ENCODE peak calls at places on chromosomes 1 and 21, in eight cellular contexts. N, W, E, O, F, Q, V and A are unnamed samples.

GRCh38 chr1:228903573-228904122 is 168.4 kb downstream of the RHOU start:
- DNase-seq in V (peak), W (no peak), O (no peak), E (no peak), F (no peak), Q (no peak), N (no peak), A (no peak)

GRCh38 chr1:65942476-65942875 is 149.8 kb downstream of the PDE4B start:
- DNase-seq in V (no peak), Q (no peak), W (no peak), N (no peak), F (no peak), E (no peak), O (no peak), A (no peak)

GRCh38 chr1:159753386-159753785 is 27.4 kb upstream of the DUSP23 start:
- DNase-seq in E (no peak), Q (no peak), V (no peak), W (no peak), O (no peak), F (no peak), N (no peak), A (no peak)

GRCh38 chr1:76501136-76501535 is 366.1 kb upstream of the ST6GALNAC5 start:
- DNase-seq in W (no peak), N (no peak), Q (no peak), F (no peak), O (no peak), E (no peak), V (no peak), A (no peak)

GRCh38 chr1:2373551-2374259 is 17.6 kb downstream of the MORN1 start:
- DNase-seq in W (no peak), E (no peak), F (no peak), N (no peak), O (no peak), Q (no peak), V (no peak), A (no peak)

GRCh38 chr1:247209306-247209900 is 37.6 kb upstream of the ZNF124 start:
- DNase-seq in F (peak), O (no peak), Q (peak), V (no peak), N (no peak), E (no peak), W (no peak), A (no peak)

GRCh38 chr1:173383341-173383740 is 93.8 kb upstream of the PRDX6 start:
- DNase-seq in F (no peak), O (no peak), V (no peak), E (no peak), N (no peak), W (no peak), Q (no peak), A (no peak)

GRCh38 chr1:29646161-29646775 is 409.9 kb downstream of the PTPRU start:
- DNase-seq in Q (peak), W (no peak), F (no peak), V (no peak), E (no peak), O (no peak), N (no peak), A (no peak)

GRCh38 chr1:85473390-85473789 is 8.4 kb upstream of the DDAH1 start:
- DNase-seq in E (no peak), V (no peak), Q (no peak), N (no peak), F (peak), W (no peak), O (no peak), A (no peak)

GRCh38 chr1:200916152-200916551 is 21.5 kb downstream of the INAVA start:
- DNase-seq in E (no peak), W (no peak), N (no peak), V (peak), Q (peak), O (no peak), F (no peak), A (no peak)

GRCh38 chr21:38794978-38795377 is 10.8 kb upstream of the ETS2 start:
- DNase-seq in V (no peak), F (no peak), O (no peak), Q (no peak), E (peak), W (no peak), N (no peak), A (no peak)

GRCh38 chr1:116224561-116224960 is 113.4 kb downstream of the MAB21L3 start:
- DNase-seq in N (no peak), Q (no peak), O (no peak), W (no peak), F (no peak), V (no peak), E (no peak), A (no peak)

GRCh38 chr1:108703939-108704338 is 8.8 kb upstream of the FNDC7 start:
- DNase-seq in N (no peak), V (no peak), W (no peak), E (no peak), F (peak), O (no peak), Q (no peak), A (no peak)

GRCh38 chr1:159877695-159878444 is 15.4 kb upstream of the VSIG8 start:
- DNase-seq in W (no peak), Q (no peak), V (no peak), F (peak), N (no peak), O (no peak), E (peak), A (no peak)

GRCh38 chr1:3420218-3420951 is 34.1 kb upstream of the ARHGEF16 start:
- DNase-seq in W (no peak), E (no peak), F (no peak), O (no peak), V (no peak), N (no peak), Q (no peak), A (no peak)

GRCh38 chr1:15146971-15147376 is 6.6 kb upstream of the TMEM51 start:
- DNase-seq in F (no peak), W (no peak), Q (no peak), E (no peak), V (no peak), N (no peak), O (no peak), A (no peak)

GRCh38 chr1:218409946-218410510 is 64.9 kb downstream of the TGFB2 start:
- DNase-seq in O (no peak), F (peak), W (no peak), N (no peak), V (no peak), Q (no peak), E (no peak), A (no peak)

GRCh38 chr1:201374376-201374775 is 3.1 kb downstream of the TNNT2 start:
- DNase-seq in N (no peak), O (no peak), V (no peak), F (no peak), Q (no peak), W (peak), E (peak), A (no peak)

GRCh38 chr1:192668434-192668983 is 32.6 kb downstream of the RGS13 start:
- DNase-seq in N (no peak), Q (no peak), F (peak), O (no peak), W (no peak), E (no peak), V (no peak), A (no peak)

GRCh38 chr1:241253491-241253890 is 103.5 kb downstream of the RGS7 start:
- DNase-seq in W (no peak), V (no peak), N (no peak), Q (no peak), O (no peak), F (no peak), E (no peak), A (no peak)

GRCh38 chr1:110768595-110768994 is 93.9 kb upstream of the KCNA3 start:
- DNase-seq in N (no peak), V (no peak), F (no peak), E (no peak), W (no peak), O (no peak), Q (no peak), A (no peak)

GRCh38 chr1:109764561-109765482 is 1.1 kb upstream of the EPS8L3 start:
- DNase-seq in N (no peak), O (no peak), Q (no peak), E (no peak), F (no peak), W (no peak), V (no peak), A (no peak)

GRCh38 chr1:18721776-18722175 is 91.1 kb downstream of the PAX7 start:
- DNase-seq in Q (no peak), O (no peak), V (no peak), F (no peak), E (no peak), W (no peak), N (no peak), A (no peak)

GRCh38 chr1:245690153-245690552 is 535.4 kb downstream of the KIF26B start:
- DNase-seq in Q (no peak), F (no peak), W (no peak), N (no peak), V (no peak), O (no peak), E (no peak), A (no peak)

GRCh38 chr1:183580281-183580682 is 10.0 kb downstream of the NCF2 start:
- DNase-seq in W (peak), Q (peak), F (peak), N (no peak), V (peak), O (no peak), E (peak), A (no peak)

GRCh38 chr1:35264861-35265260 is 3.6 kb upstream of the ZMYM4 start:
- DNase-seq in W (no peak), Q (peak), N (no peak), F (peak), V (no peak), O (no peak), E (no peak), A (no peak)

GRCh38 chr1:24961334-24961733 is 31.3 kb upstream of the RUNX3 start:
- DNase-seq in W (no peak), V (no peak), O (no peak), N (no peak), E (no peak), Q (no peak), F (no peak), A (no peak)

GRCh38 chr1:48693674-48694347 is 82.9 kb downstream of the BEND5 start:
- DNase-seq in F (peak), E (no peak), W (no peak), N (no peak), O (no peak), Q (no peak), V (no peak), A (no peak)

GRCh38 chr21:44846485-44847260 is 26.8 kb downstream of the PTTG1IP start:
- DNase-seq in V (no peak), Q (no peak), N (no peak), E (no peak), W (no peak), F (peak), O (no peak), A (no peak)

GRCh38 chr1:19310720-19311502 is 1.0 kb downstream of the AKR7A2 start:
- DNase-seq in F (no peak), Q (no peak), E (no peak), V (no peak), O (no peak), W (peak), N (no peak), A (no peak)

GRCh38 chr1:85397490-85398044 is 67.4 kb downstream of the DDAH1 start:
- DNase-seq in E (no peak), V (no peak), N (no peak), W (no peak), F (no peak), Q (no peak), O (no peak), A (no peak)

GRCh38 chr1:17433261-17433660 is 6.2 kb downstream of the RCC2 start:
- DNase-seq in V (no peak), O (no peak), E (no peak), W (no peak), N (no peak), Q (no peak), F (no peak), A (no peak)

GRCh38 chr1:219432966-219433365 is 179.9 kb downstream of the ZC3H11B start:
- DNase-seq in W (peak), V (no peak), O (no peak), N (no peak), E (no peak), F (no peak), Q (no peak), A (no peak)

GRCh38 chr1:193086342-193086741 is 18.9 kb downstream of the GLRX2 start:
- DNase-seq in E (no peak), F (no peak), W (no peak), N (no peak), Q (no peak), O (no peak), V (no peak), A (no peak)

GRCh38 chr1:18564661-18565060 is 66.0 kb upstream of the PAX7 start:
- DNase-seq in O (no peak), W (no peak), Q (no peak), V (no peak), N (no peak), F (no peak), E (no peak), A (no peak)